ENCODE peak calls at places on chromosomes 2 and 18, in seven cellular contexts. One of them, this sample, is unnamed. For H3K4me1, the result is how much of the 10 kb centered on the place peaks cover.

GRCh38 chr2:131063501-131064283 is 29.6 kb downstream of the FAM168B start:
- DNase-seq in PC-3: no peak
- DNase-seq in uterus: no peak
- DNase-seq in K562: no peak
- DNase-seq in fibroblast of lung: no peak
- DNase-seq in right atrium auricular region: no peak
- DNase-seq in PC-9: no peak
- DNase-seq in this sample: peak

GRCh38 chr2:216286616-216287231 is 85.6 kb downstream of the MARCHF4 start:
- DNase-seq in fibroblast of lung: no peak
- DNase-seq in right atrium auricular region: no peak
- DNase-seq in uterus: no peak
- DNase-seq in K562: peak
- DNase-seq in PC-9: no peak
- DNase-seq in PC-3: no peak
- DNase-seq in this sample: no peak

GRCh38 chr2:197079414-197079813 is 152.9 kb upstream of the PGAP1 start:
- DNase-seq in PC-3: peak
- DNase-seq in K562: no peak
- DNase-seq in uterus: no peak
- DNase-seq in PC-9: no peak
- DNase-seq in right atrium auricular region: no peak
- DNase-seq in fibroblast of lung: peak
- DNase-seq in this sample: no peak

GRCh38 chr2:109063326-109063670 is 65.7 kb upstream of the SH3RF3 start:
- DNase-seq in K562: no peak
- DNase-seq in fibroblast of lung: no peak
- DNase-seq in PC-9: no peak
- DNase-seq in PC-3: peak
- DNase-seq in uterus: no peak
- DNase-seq in right atrium auricular region: peak
- DNase-seq in this sample: no peak

GRCh38 chr2:40113272-40113671 is 334.2 kb upstream of the THUMPD2 start:
- DNase-seq in fibroblast of lung: peak
- DNase-seq in uterus: no peak
- DNase-seq in PC-9: no peak
- DNase-seq in right atrium auricular region: no peak
- DNase-seq in PC-3: no peak
- DNase-seq in K562: no peak
- DNase-seq in this sample: no peak

GRCh38 chr2:61415265-61415664 is 55.6 kb downstream of the USP34 start:
- DNase-seq in fibroblast of lung: no peak
- DNase-seq in PC-9: no peak
- DNase-seq in right atrium auricular region: no peak
- DNase-seq in K562: no peak
- DNase-seq in uterus: no peak
- DNase-seq in PC-3: no peak
- DNase-seq in this sample: no peak

GRCh38 chr2:233953106-233953801 is 36.1 kb downstream of the TRPM8 start:
- DNase-seq in K562: no peak
- DNase-seq in right atrium auricular region: no peak
- DNase-seq in fibroblast of lung: no peak
- DNase-seq in PC-3: no peak
- DNase-seq in uterus: no peak
- DNase-seq in PC-9: no peak
- DNase-seq in this sample: no peak

GRCh38 chr18:37484893-37485834 is 80.4 kb downstream of the CELF4 start:
- DNase-seq in PC-9: no peak
- DNase-seq in fibroblast of lung: peak
- DNase-seq in K562: peak
- DNase-seq in uterus: no peak
- DNase-seq in PC-3: no peak
- DNase-seq in right atrium auricular region: no peak
- DNase-seq in this sample: peak

GRCh38 chr2:523698-524270 is 153.4 kb downstream of the TMEM18 start:
- DNase-seq in PC-9: no peak
- DNase-seq in fibroblast of lung: no peak
- DNase-seq in PC-3: no peak
- DNase-seq in K562: no peak
- DNase-seq in right atrium auricular region: no peak
- DNase-seq in uterus: no peak
- DNase-seq in this sample: no peak

GRCh38 chr2:127332335-127332734 is 38.4 kb upstream of the ERCC3 start:
- DNase-seq in K562: no peak
- DNase-seq in fibroblast of lung: no peak
- DNase-seq in uterus: no peak
- DNase-seq in PC-3: no peak
- DNase-seq in right atrium auricular region: no peak
- DNase-seq in PC-9: no peak
- DNase-seq in this sample: no peak

GRCh38 chr2:96207073-96207777 is 1.4 kb downstream of the STARD7 start:
- DNase-seq in uterus: no peak
- DNase-seq in right atrium auricular region: no peak
- DNase-seq in K562: no peak
- DNase-seq in PC-9: peak
- DNase-seq in PC-3: peak
- DNase-seq in fibroblast of lung: no peak
- DNase-seq in this sample: no peak

GRCh38 chr2:150095361-150095760 is 392.1 kb downstream of the RND3 start:
- DNase-seq in PC-3: no peak
- DNase-seq in PC-9: no peak
- DNase-seq in K562: no peak
- DNase-seq in right atrium auricular region: no peak
- DNase-seq in uterus: no peak
- DNase-seq in fibroblast of lung: peak
- DNase-seq in this sample: no peak

GRCh38 chr18:56001576-56001975 is 413.6 kb upstream of the TCF4 start:
- DNase-seq in K562: no peak
- DNase-seq in fibroblast of lung: no peak
- DNase-seq in PC-3: no peak
- DNase-seq in right atrium auricular region: no peak
- DNase-seq in PC-9: no peak
- DNase-seq in uterus: no peak
- DNase-seq in this sample: no peak

GRCh38 chr2:190655113-190655512 is 6.2 kb downstream of the NAB1 start:
- DNase-seq in fibroblast of lung: no peak
- DNase-seq in uterus: no peak
- DNase-seq in K562: no peak
- DNase-seq in PC-9: no peak
- DNase-seq in right atrium auricular region: no peak
- DNase-seq in PC-3: no peak
- DNase-seq in this sample: no peak

GRCh38 chr2:46471002-46471583 is 8.3 kb upstream of the TMEM247 start:
- DNase-seq in K562: no peak
- DNase-seq in uterus: no peak
- DNase-seq in PC-3: no peak
- DNase-seq in fibroblast of lung: no peak
- DNase-seq in PC-9: no peak
- DNase-seq in right atrium auricular region: no peak
- DNase-seq in this sample: no peak

GRCh38 chr18:13564579-13564978 is 161.8 kb downstream of the FAM210A start:
- DNase-seq in uterus: no peak
- DNase-seq in PC-3: no peak
- DNase-seq in K562: no peak
- DNase-seq in fibroblast of lung: no peak
- DNase-seq in PC-9: no peak
- DNase-seq in right atrium auricular region: no peak
- DNase-seq in this sample: peak

GRCh38 chr2:204030337-204030736 is 93.8 kb downstream of the ICOS start:
- DNase-seq in K562: no peak
- DNase-seq in PC-9: no peak
- DNase-seq in fibroblast of lung: no peak
- DNase-seq in uterus: peak
- DNase-seq in PC-3: no peak
- DNase-seq in right atrium auricular region: no peak
- DNase-seq in this sample: peak

GRCh38 chr18:22324191-22325131 is 93.3 kb downstream of the CTAGE1 start:
- DNase-seq in PC-3: no peak
- DNase-seq in right atrium auricular region: no peak
- DNase-seq in fibroblast of lung: peak
- DNase-seq in uterus: peak
- DNase-seq in PC-9: no peak
- DNase-seq in K562: no peak
- DNase-seq in this sample: peak

GRCh38 chr2:165648826-165649225 is 145.2 kb downstream of the GALNT3 start:
- DNase-seq in uterus: no peak
- DNase-seq in PC-9: no peak
- DNase-seq in right atrium auricular region: no peak
- DNase-seq in fibroblast of lung: no peak
- DNase-seq in K562: no peak
- DNase-seq in PC-3: no peak
- DNase-seq in this sample: no peak

GRCh38 chr18:12423393-12423792 is 15.7 kb downstream of the PRELID3A start:
- DNase-seq in PC-9: no peak
- DNase-seq in right atrium auricular region: no peak
- DNase-seq in uterus: no peak
- DNase-seq in fibroblast of lung: no peak
- DNase-seq in K562: no peak
- DNase-seq in PC-3: no peak
- DNase-seq in this sample: no peak

GRCh38 chr2:127811397-127811860 is 458 bp upstream of the WDR33 start:
- DNase-seq in fibroblast of lung: no peak
- DNase-seq in K562: no peak
- DNase-seq in uterus: no peak
- DNase-seq in PC-9: no peak
- DNase-seq in right atrium auricular region: peak
- DNase-seq in PC-3: no peak
- DNase-seq in this sample: peak

DNA sequence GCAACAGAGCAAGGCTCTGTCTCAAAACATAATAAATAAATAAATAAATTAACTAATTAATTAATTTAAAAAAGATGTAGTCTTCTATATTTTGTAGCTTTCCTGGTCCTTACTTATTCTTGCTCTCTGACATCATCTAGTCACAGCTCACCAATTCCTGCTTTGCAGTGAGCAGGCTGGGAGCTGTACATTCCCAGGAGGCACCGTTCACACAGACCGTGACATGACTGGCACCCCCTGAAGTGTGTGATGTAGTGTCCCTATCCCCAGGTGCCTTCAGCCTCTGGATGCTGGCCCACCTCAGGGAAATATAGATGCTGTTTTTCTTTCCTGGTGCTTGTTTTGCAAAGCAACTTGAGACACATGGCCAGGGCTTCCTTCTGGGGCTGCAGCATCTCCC is 76.2 kb downstream of the RHOB start:
- DNase-seq in PC-9: no peak
- DNase-seq in K562: no peak
- DNase-seq in uterus: no peak
- DNase-seq in right atrium auricular region: no peak
- DNase-seq in PC-3: no peak
- DNase-seq in fibroblast of lung: no peak
- DNase-seq in this sample: no peak
- H3K4me1 ChIP-seq in PC-9: under half
- H3K4me1 ChIP-seq in K562: under half
- H3K4me1 ChIP-seq in uterus: under half
- H3K4me1 ChIP-seq in right atrium auricular region: half or more
- H3K4me1 ChIP-seq in PC-3: under half
- H3K4me1 ChIP-seq in fibroblast of lung: under half
- H3K4me1 ChIP-seq in this sample: under half

DNA sequence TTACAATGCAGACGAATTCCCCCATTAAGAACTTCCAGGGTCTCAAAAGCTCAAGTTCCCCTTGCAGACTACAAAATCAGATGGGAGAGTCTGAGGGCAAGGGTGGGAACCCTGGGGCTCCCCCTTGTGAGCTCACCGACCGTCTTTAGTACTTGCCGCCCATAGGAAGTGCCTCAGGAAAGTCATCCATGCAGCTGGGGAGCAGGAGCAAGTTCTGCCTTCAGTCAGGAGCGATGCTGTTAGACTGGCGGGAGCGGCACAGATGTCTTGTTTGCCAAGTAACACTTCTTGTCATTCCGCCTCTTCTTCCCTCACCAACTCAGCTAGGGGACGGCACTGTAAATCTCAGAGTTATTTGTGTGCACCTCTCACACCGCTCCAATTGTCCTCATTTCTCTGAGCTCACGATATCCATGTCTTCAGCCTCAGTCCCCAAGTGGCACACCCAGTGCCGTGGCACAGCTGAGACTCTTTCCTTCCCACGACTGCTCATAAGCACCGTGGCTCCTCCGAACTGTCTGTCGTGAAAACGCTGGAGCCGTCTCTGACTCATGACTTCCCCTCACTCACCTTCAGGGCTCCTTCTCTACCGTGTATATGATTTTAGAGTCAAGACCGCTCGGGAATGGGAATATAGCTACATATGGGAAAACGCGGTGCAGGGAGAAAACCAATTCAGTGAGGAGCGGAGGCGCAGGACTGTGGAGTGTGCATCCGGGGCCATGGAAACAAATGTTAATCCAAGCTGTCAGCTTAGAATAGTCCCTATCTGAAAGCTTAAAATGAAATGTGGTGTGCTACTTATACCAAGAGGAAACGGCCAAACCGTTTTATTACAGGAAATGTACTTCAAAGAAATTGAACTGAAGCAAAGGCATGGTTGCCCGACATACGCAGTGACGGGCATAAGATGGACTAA is 34.0 kb downstream of the UXS1 start:
- DNase-seq in fibroblast of lung: no peak
- DNase-seq in PC-3: no peak
- DNase-seq in K562: no peak
- DNase-seq in right atrium auricular region: no peak
- DNase-seq in uterus: no peak
- DNase-seq in PC-9: no peak
- DNase-seq in this sample: no peak
- H3K27ac ChIP-seq in fibroblast of lung: no peak
- H3K27ac ChIP-seq in PC-3: no peak
- H3K27ac ChIP-seq in K562: no peak
- H3K27ac ChIP-seq in right atrium auricular region: no peak
- H3K27ac ChIP-seq in uterus: no peak
- H3K27ac ChIP-seq in PC-9: no peak
- H3K27ac ChIP-seq in this sample: no peak

DNA sequence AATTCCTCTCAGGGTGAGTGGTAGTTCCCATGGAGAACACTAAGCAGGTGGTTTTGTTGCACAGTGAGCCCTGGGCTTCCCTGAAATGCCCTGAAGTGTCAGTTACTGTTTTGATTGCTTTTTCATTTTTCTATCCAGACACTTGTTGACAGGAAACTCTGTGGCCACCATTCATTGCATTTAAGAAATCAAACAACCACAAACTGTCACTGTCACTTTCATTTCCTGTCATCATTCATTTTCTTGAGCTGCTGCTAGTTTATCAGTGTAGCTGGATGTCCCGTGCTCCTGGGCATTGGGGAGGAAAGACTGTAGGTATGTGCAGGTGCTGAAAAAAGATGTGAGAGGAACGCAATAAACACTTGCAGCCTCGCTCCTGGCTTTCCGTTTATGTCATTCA is 891.6 kb upstream of the ZEB2 start:
- DNase-seq in PC-3: no peak
- DNase-seq in PC-9: no peak
- DNase-seq in right atrium auricular region: no peak
- DNase-seq in fibroblast of lung: no peak
- DNase-seq in uterus: no peak
- DNase-seq in K562: no peak
- DNase-seq in this sample: no peak
- H3K4me3 ChIP-seq in PC-3: no peak
- H3K4me3 ChIP-seq in PC-9: no peak
- H3K4me3 ChIP-seq in right atrium auricular region: no peak
- H3K4me3 ChIP-seq in fibroblast of lung: no peak
- H3K4me3 ChIP-seq in uterus: no peak
- H3K4me3 ChIP-seq in K562: no peak
- H3K4me3 ChIP-seq in this sample: no peak

DNA sequence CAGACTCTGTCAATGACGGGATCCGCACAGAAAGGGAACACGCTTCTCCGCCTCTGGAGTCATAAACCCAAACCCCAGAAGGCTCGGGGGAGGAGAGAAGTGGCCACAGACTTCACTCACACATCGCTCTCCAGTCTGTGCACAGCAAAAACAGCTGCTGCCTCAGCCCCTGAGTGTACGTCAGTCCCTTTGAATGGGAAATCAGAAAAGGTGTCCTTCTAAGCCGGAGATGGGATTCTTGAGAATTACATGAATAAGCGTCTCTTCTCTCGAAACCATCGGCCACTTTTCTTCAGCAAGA is 78.3 kb downstream of the PDCL3 start:
- DNase-seq in uterus: no peak
- DNase-seq in right atrium auricular region: no peak
- DNase-seq in K562: no peak
- DNase-seq in fibroblast of lung: no peak
- DNase-seq in PC-9: no peak
- DNase-seq in PC-3: no peak
- DNase-seq in this sample: no peak
- H3K4me1 ChIP-seq in uterus: under half
- H3K4me1 ChIP-seq in right atrium auricular region: under half
- H3K4me1 ChIP-seq in K562: under half
- H3K4me1 ChIP-seq in fibroblast of lung: under half
- H3K4me1 ChIP-seq in PC-9: under half
- H3K4me1 ChIP-seq in PC-3: under half
- H3K4me1 ChIP-seq in this sample: under half